ENCODE peak calls at places on chromosomes 3 and 15, in six cellular contexts. P, R, C, J, W and B are unnamed samples.
A peak's percentile ranks its signal among the peaks of the same experiment; 100 is the strongest.

GRCh38 chr15:23646165-23647000 is 1.3 kb downstream of the MAGEL2 start:
- DNase-seq in P (no peak), R (no peak), C (no peak), J (peak; percentile 23), W (no peak), B (no peak)

GRCh38 chr3:94110854-94111253 is 48.0 kb downstream of the NSUN3 start:
- DNase-seq in P (no peak), R (no peak), C (no peak), J (no peak), W (no peak), B (no peak)

GRCh38 chr15:38545179-38545578 is 19.4 kb downstream of the RASGRP1 start:
- DNase-seq in P (no peak), R (no peak), C (no peak), J (no peak), W (no peak), B (no peak)

GRCh38 chr3:66582721-66583141 is 81.9 kb upstream of the LRIG1 start:
- DNase-seq in P (peak; percentile 38), R (no peak), C (no peak), J (no peak), W (no peak), B (no peak)

GRCh38 chr3:126013742-126014141 is 44.8 kb downstream of the ROPN1B start:
- DNase-seq in P (no peak), R (no peak), C (no peak), J (no peak), W (no peak), B (no peak)

GRCh38 chr3:151197981-151198767 is 4.8 kb downstream of the GPR171 start:
- DNase-seq in P (no peak), R (no peak), C (no peak), J (no peak), W (no peak), B (no peak)

GRCh38 chr15:101675796-101676582 is 23.8 kb upstream of the TM2D3 start:
- DNase-seq in P (peak; percentile 30), R (peak; percentile 29), C (no peak), J (no peak), W (no peak), B (no peak)

GRCh38 chr3:159045279-159045678 is 243.4 kb downstream of the MFSD1 start:
- DNase-seq in P (no peak), R (no peak), C (no peak), J (no peak), W (no peak), B (no peak)

GRCh38 chr15:56523521-56523920 is 58.6 kb upstream of the MNS1 start:
- DNase-seq in P (no peak), R (no peak), C (no peak), J (no peak), W (no peak), B (no peak)

GRCh38 chr15:87706001-87706400 is 550.5 kb downstream of the NTRK3 start:
- DNase-seq in P (no peak), R (no peak), C (no peak), J (no peak), W (no peak), B (no peak)